ENCODE peak calls at places on chromosomes 2 and 18, in five cellular contexts. I is A549, L is AG10803, S is astrocyte of the spinal cord, R is H1. N is an unnamed sample.

GRCh38 chr18:26442139-26442538 is 106.2 kb downstream of the KCTD1 start:
- DNase-seq in I (no peak), L (peak), S (no peak), R (no peak), N (no peak)

GRCh38 chr2:26740890-26741302 is 23.2 kb upstream of the SLC35F6 start:
- DNase-seq in I (no peak), L (no peak), S (no peak), R (no peak), N (no peak)

GRCh38 chr2:128591022-128591840 is 272.6 kb upstream of the HS6ST1 start:
- DNase-seq in I (no peak), L (no peak), S (no peak), R (no peak), N (no peak)

GRCh38 chr2:173962583-173963110 is 2.5 kb downstream of the SP3 start:
- DNase-seq in I (no peak), L (no peak), S (no peak), R (no peak), N (no peak)

GRCh38 chr2:122643725-122644329 is 888.4 kb downstream of the TSN start:
- DNase-seq in I (no peak), L (peak), S (peak), R (no peak), N (peak)

GRCh38 chr2:57156231-57156924 is 890.2 kb upstream of the VRK2 start:
- DNase-seq in I (no peak), L (no peak), S (no peak), R (no peak), N (no peak)

GRCh38 chr2:218010116-218010837 is 7.5 kb upstream of the TNS1 start:
- DNase-seq in I (peak), L (peak), S (no peak), R (no peak), N (no peak)

GRCh38 chr2:215698566-215698965 is 262.7 kb upstream of the FN1 start:
- DNase-seq in I (no peak), L (peak), S (peak), R (no peak), N (peak)

GRCh38 chr2:30662268-30663131 is 144.7 kb downstream of the CAPN13 start:
- DNase-seq in I (no peak), L (peak), S (peak), R (no peak), N (peak)

GRCh38 chr18:8162797-8163196 is 446.4 kb upstream of the RAB12 start:
- DNase-seq in I (no peak), L (no peak), S (no peak), R (no peak), N (no peak)

GRCh38 chr18:33596178-33596854 is 18.3 kb downstream of the ASXL3 start:
- DNase-seq in I (no peak), L (peak), S (peak), R (no peak), N (no peak)

GRCh38 chr2:100238471-100238870 is 83.8 kb downstream of the LONRF2 start:
- DNase-seq in I (no peak), L (no peak), S (no peak), R (no peak), N (no peak)

GRCh38 chr2:37656512-37657423 is 14.7 kb downstream of the CDC42EP3 start:
- DNase-seq in I (no peak), L (no peak), S (no peak), R (peak), N (no peak)

GRCh38 chr2:166411473-166412230 is 35.9 kb upstream of the SCN9A start:
- DNase-seq in I (no peak), L (peak), S (no peak), R (no peak), N (peak)

GRCh38 chr2:99974966-99975365 is 167.4 kb downstream of the AFF3 start:
- DNase-seq in I (no peak), L (no peak), S (no peak), R (no peak), N (no peak)

GRCh38 chr2:53247986-53248735 is 519.4 kb upstream of the CHAC2 start:
- DNase-seq in I (no peak), L (no peak), S (no peak), R (no peak), N (no peak)

GRCh38 chr18:65409266-65409665 is 341.5 kb upstream of the CDH7 start:
- DNase-seq in I (no peak), L (no peak), S (no peak), R (no peak), N (no peak)

GRCh38 chr2:44938287-44939073 is 3.0 kb upstream of the SIX3 start:
- DNase-seq in I (no peak), L (no peak), S (no peak), R (no peak), N (no peak)

GRCh38 chr2:42829556-42830510 is 37.5 kb upstream of the HAAO start:
- DNase-seq in I (peak), L (no peak), S (no peak), R (no peak), N (no peak)

GRCh38 chr2:8234757-8235374 is 447.0 kb upstream of the ID2 start:
- DNase-seq in I (no peak), L (no peak), S (no peak), R (no peak), N (no peak)

GRCh38 chr2:160392201-160392600 is 101.4 kb downstream of the RBMS1 start:
- DNase-seq in I (no peak), L (no peak), S (no peak), R (no peak), N (no peak)

GRCh38 chr2:27095427-27095744 is 8.8 kb downstream of the KHK start:
- DNase-seq in I (no peak), L (no peak), S (no peak), R (no peak), N (no peak)

GRCh38 chr2:232633413-232634318 is at the start of gene EFHD1:
- DNase-seq in I (peak), L (peak), S (peak), R (no peak), N (no peak)

GRCh38 chr18:8538935-8539334 is 70.3 kb upstream of the RAB12 start:
- DNase-seq in I (no peak), L (no peak), S (no peak), R (no peak), N (no peak)

GRCh38 chr18:34493099-34493544 is 217.0 kb upstream of the DTNA start:
- DNase-seq in I (no peak), L (peak), S (peak), R (peak), N (peak)

GRCh38 chr18:41761329-41762028 is 193.6 kb upstream of the PIK3C3 start:
- DNase-seq in I (peak), L (peak), S (peak), R (no peak), N (peak)

GRCh38 chr18:54828986-54829385 is 709 bp downstream of the RAB27B start:
- DNase-seq in I (no peak), L (no peak), S (no peak), R (no peak), N (no peak)

GRCh38 chr2:85457877-85458316 is 39.4 kb downstream of the SH2D6 start:
- DNase-seq in I (no peak), L (peak), S (peak), R (no peak), N (no peak)

GRCh38 chr2:163736433-163737168 is 793 bp upstream of the FIGN start:
- DNase-seq in I (peak), L (no peak), S (peak), R (peak), N (no peak)

GRCh38 chr2:68487773-68488355 is 20.5 kb downstream of the APLF start:
- DNase-seq in I (peak), L (peak), S (peak), R (no peak), N (no peak)

GRCh38 chr2:226796012-226796839 is 3.4 kb downstream of the IRS1 start:
- DNase-seq in I (no peak), L (peak), S (no peak), R (no peak), N (no peak)

GRCh38 chr2:226794077-226794670 is 5.4 kb downstream of the IRS1 start:
- DNase-seq in I (no peak), L (peak), S (peak), R (no peak), N (no peak)

GRCh38 chr2:226794751-226795171 is 4.9 kb downstream of the IRS1 start:
- DNase-seq in I (no peak), L (peak), S (peak), R (no peak), N (no peak)

GRCh38 chr2:226796840-226797288 is 2.8 kb downstream of the IRS1 start:
- DNase-seq in I (no peak), L (peak), S (peak), R (no peak), N (no peak)

GRCh38 chr2:226795281-226796011 is 4.2 kb downstream of the IRS1 start:
- DNase-seq in I (no peak), L (peak), S (peak), R (no peak), N (no peak)
- H3K4me3 ChIP-seq in I (peak), L (peak), S (peak), R (no peak), N (peak)

GRCh38 chr2:6423944-6424343 is 441.8 kb downstream of the CMPK2 start:
- DNase-seq in I (no peak), L (peak), S (no peak), R (no peak), N (peak)

GRCh38 chr2:6421888-6422287 is 443.8 kb downstream of the CMPK2 start:
- DNase-seq in I (no peak), L (no peak), S (no peak), R (no peak), N (no peak)

GRCh38 chr2:6421094-6421493 is 444.6 kb downstream of the CMPK2 start:
- DNase-seq in I (no peak), L (no peak), S (no peak), R (no peak), N (no peak)

GRCh38 chr2:6423131-6423530 is 442.6 kb downstream of the CMPK2 start:
- DNase-seq in I (no peak), L (peak), S (no peak), R (no peak), N (no peak)

GRCh38 chr2:6425037-6425436 is 440.7 kb downstream of the CMPK2 start:
- DNase-seq in I (no peak), L (no peak), S (no peak), R (no peak), N (no peak)
- TF ChIP-seq CTCF in I (no peak), L (no peak), S (no peak), R (no peak), N (no peak)

GRCh38 chr18:10481831-10482230 is 27.4 kb downstream of the APCDD1 start:
- DNase-seq in I (no peak), L (no peak), S (no peak), R (no peak), N (no peak)
- H3K4me3 ChIP-seq in I (no peak), L (no peak), S (no peak), R (no peak), N (no peak)

GRCh38 chr18:74549591-74550104 is 15.3 kb downstream of the CNDP1 start:
- DNase-seq in I (no peak), L (no peak), S (no peak), R (no peak), N (no peak)

GRCh38 chr18:74550886-74551285 is 16.6 kb downstream of the CNDP1 start:
- DNase-seq in I (no peak), L (no peak), S (no peak), R (no peak), N (no peak)

GRCh38 chr18:74556166-74556565 is 21.9 kb downstream of the CNDP1 start:
- DNase-seq in I (no peak), L (no peak), S (no peak), R (no peak), N (no peak)

GRCh38 chr18:74546751-74547530 is 12.6 kb downstream of the CNDP1 start:
- DNase-seq in I (no peak), L (peak), S (peak), R (no peak), N (peak)

GRCh38 chr18:74551936-74552555 is 17.7 kb downstream of the CNDP1 start:
- DNase-seq in I (peak), L (peak), S (peak), R (peak), N (peak)
- TF ChIP-seq CTCF in I (peak), L (peak), S (peak), R (peak), N (peak)

GRCh38 chr2:64874593-64874992 is 114.6 kb upstream of the SLC1A4 start:
- DNase-seq in I (no peak), L (no peak), S (no peak), R (no peak), N (no peak)

GRCh38 chr2:64869126-64869525 is 120.1 kb upstream of the SLC1A4 start:
- DNase-seq in I (no peak), L (no peak), S (no peak), R (no peak), N (no peak)

GRCh38 chr2:64876137-64876647 is 113.0 kb upstream of the SLC1A4 start:
- DNase-seq in I (peak), L (peak), S (peak), R (no peak), N (no peak)

GRCh38 chr2:64875368-64875767 is 113.8 kb upstream of the SLC1A4 start:
- DNase-seq in I (no peak), L (no peak), S (no peak), R (no peak), N (no peak)

DNA sequence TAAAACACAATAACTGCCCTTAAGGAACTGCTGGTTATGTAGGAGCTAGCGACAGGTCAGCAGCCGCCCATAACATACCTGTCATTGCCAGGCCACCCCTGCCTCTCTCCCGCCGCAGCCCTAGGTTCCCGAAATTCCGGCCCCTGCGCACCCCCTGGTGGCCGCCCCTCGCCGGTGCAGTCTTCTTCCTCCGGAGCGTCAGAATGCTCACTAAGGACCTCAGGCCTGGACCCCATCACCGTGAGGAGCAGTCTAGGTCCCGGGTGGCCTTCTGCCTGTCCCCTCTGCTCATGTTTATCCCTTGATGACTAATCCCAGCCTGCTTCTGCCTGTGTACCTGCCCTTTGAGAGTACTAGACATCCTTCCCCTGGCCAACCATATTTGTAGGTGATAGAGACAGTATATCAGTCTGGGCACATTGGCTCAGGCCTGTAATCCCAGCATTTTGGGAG is 115.7 kb upstream of the SLC1A4 start:
- DNase-seq in I (peak), L (peak), S (peak), R (no peak), N (no peak)
- H3K4me3 ChIP-seq in I (no peak), L (peak), S (no peak), R (no peak), N (no peak)

N was measured in HFF-Myc.